ENCODE peak calls at places on chromosome 1, in five cellular contexts. N is activated naive CD4-positive, alpha-beta T cell; E is AG08396; Y is effector CD4-positive, alpha-beta T cell; U is stimulated activated CD4-positive, alpha-beta T cell treated with anti-CD3 and anti-CD28 coated beads, Interleukin-4, amount 100 ng/mL, for 48 hours. F is an unnamed sample.

GRCh38 chr1:58780586-58781452 is 3.0 kb downstream of the JUN start:
- DNase-seq in U (no peak), E (no peak), N (peak), Y (peak), F (peak)

GRCh38 chr1:40635763-40636500 is 29.6 kb downstream of the RIMS3 start:
- DNase-seq in Y (no peak), U (no peak), N (no peak), E (no peak), F (no peak)

GRCh38 chr1:218266356-218266755 is 18.7 kb upstream of the RRP15 start:
- DNase-seq in Y (no peak), E (no peak), U (no peak), N (no peak), F (peak)

GRCh38 chr1:172948457-172948856 is 102.3 kb downstream of the TNFSF18 start:
- DNase-seq in E (peak), Y (no peak), N (peak), U (no peak), F (peak)

GRCh38 chr1:111992396-111992985 is 3.0 kb upstream of the KCND3 start:
- DNase-seq in E (no peak), N (no peak), U (no peak), Y (no peak), F (no peak)

GRCh38 chr1:202283991-202284390 is 57.7 kb downstream of the UBE2T start:
- DNase-seq in N (no peak), U (no peak), E (peak), Y (no peak), F (peak)

GRCh38 chr1:230120289-230120948 is 53.4 kb downstream of the GALNT2 start:
- DNase-seq in U (no peak), N (no peak), Y (no peak), E (no peak), F (no peak)

GRCh38 chr1:31759266-31760023 is 4.7 kb downstream of the ADGRB2 start:
- DNase-seq in N (no peak), U (no peak), Y (no peak), E (peak), F (no peak)

GRCh38 chr1:89670168-89670567 is 37.2 kb downstream of the LRRC8C start:
- DNase-seq in U (no peak), N (no peak), E (no peak), Y (no peak), F (peak)

GRCh38 chr1:30611741-30612309 is 111.6 kb downstream of the MATN1 start:
- DNase-seq in E (no peak), Y (no peak), U (no peak), N (no peak), F (no peak)

GRCh38 chr1:30788580-30789387 is 31.2 kb upstream of the LAPTM5 start:
- DNase-seq in E (no peak), N (no peak), Y (no peak), U (no peak), F (peak)

GRCh38 chr1:7652551-7653098 is 118.5 kb upstream of the VAMP3 start:
- DNase-seq in Y (no peak), U (no peak), E (no peak), N (no peak), F (no peak)

GRCh38 chr1:26234644-26235384 is 814 bp downstream of the CEP85 start:
- DNase-seq in Y (no peak), E (no peak), N (no peak), U (no peak), F (peak)

GRCh38 chr1:15932612-15933011 is 43.3 kb downstream of the ZBTB17 start:
- DNase-seq in N (no peak), E (no peak), U (no peak), Y (no peak), F (no peak)

GRCh38 chr1:22829001-22829989 is 118.7 kb downstream of the EPHB2 start:
- DNase-seq in E (no peak), N (no peak), Y (no peak), U (no peak), F (peak)

GRCh38 chr1:173420330-173420806 is 56.8 kb upstream of the PRDX6 start:
- DNase-seq in N (peak), Y (peak), U (peak), E (peak), F (peak)

GRCh38 chr1:78549366-78549765 is 58.6 kb downstream of the PTGFR start:
- DNase-seq in N (no peak), E (no peak), Y (no peak), U (no peak), F (no peak)

GRCh38 chr1:110870721-110871388 is 2.1 kb upstream of the CD53 start:
- DNase-seq in U (no peak), Y (no peak), N (no peak), E (no peak), F (no peak)

GRCh38 chr1:76587213-76587612 is 280.1 kb upstream of the ST6GALNAC5 start:
- DNase-seq in Y (no peak), E (no peak), N (no peak), U (no peak), F (no peak)

GRCh38 chr1:50981741-50982140 is 11.7 kb downstream of the CDKN2C start:
- DNase-seq in U (no peak), E (no peak), Y (no peak), N (no peak), F (no peak)

GRCh38 chr1:68174173-68175113 is 57.9 kb downstream of the WLS start:
- DNase-seq in Y (no peak), N (no peak), E (peak), U (no peak), F (peak)

F was measured in amniotic epithelial cell.